ENCODE peak calls at places on chromosome 22, in five cellular contexts. One of them, this sample, is unnamed.

GRCh38 chr22:20166703-20167102 is 15.8 kb upstream of the CCDC188 start:
- DNase-seq in prostate gland: no peak
- DNase-seq in testis: no peak
- DNase-seq in A549: no peak
- DNase-seq in IMR-90: no peak
- DNase-seq in this sample: no peak

GRCh38 chr22:20439556-20439927 is 1.9 kb upstream of the SCARF2 start:
- DNase-seq in prostate gland: no peak
- DNase-seq in testis: no peak
- DNase-seq in A549: no peak
- DNase-seq in IMR-90: no peak
- DNase-seq in this sample: no peak

GRCh38 chr22:19122752-19123492 is 710 bp upstream of the DGCR2 start:
- DNase-seq in prostate gland: peak; percentile 19
- DNase-seq in testis: peak; percentile 43
- DNase-seq in A549: no peak
- DNase-seq in IMR-90: peak; percentile 5
- DNase-seq in this sample: peak; percentile 27

GRCh38 chr22:40627612-40628011 is 8.9 kb downstream of the MRTFA start:
- DNase-seq in prostate gland: no peak
- DNase-seq in testis: no peak
- DNase-seq in A549: no peak
- DNase-seq in IMR-90: no peak
- DNase-seq in this sample: no peak

GRCh38 chr22:46377566-46378498 is 42.3 kb downstream of the TRMU start:
- DNase-seq in prostate gland: no peak
- DNase-seq in testis: no peak
- DNase-seq in A549: peak; percentile 89
- DNase-seq in IMR-90: no peak
- DNase-seq in this sample: peak; percentile 79

GRCh38 chr22:28268845-28269244 is 349.8 kb upstream of the PITPNB start:
- DNase-seq in prostate gland: peak; percentile 5
- DNase-seq in testis: no peak
- DNase-seq in A549: no peak
- DNase-seq in IMR-90: no peak
- DNase-seq in this sample: no peak

GRCh38 chr22:47067911-47068654 is 305.6 kb downstream of the TBC1D22A start:
- DNase-seq in prostate gland: no peak
- DNase-seq in testis: no peak
- DNase-seq in A549: no peak
- DNase-seq in IMR-90: no peak
- DNase-seq in this sample: no peak

GRCh38 chr22:28604961-28605360 is 74.7 kb downstream of the TTC28 start:
- DNase-seq in prostate gland: no peak
- DNase-seq in testis: no peak
- DNase-seq in A549: no peak
- DNase-seq in IMR-90: peak; percentile 17
- DNase-seq in this sample: no peak

GRCh38 chr22:29102300-29102699 is 29.5 kb downstream of the KREMEN1 start:
- DNase-seq in prostate gland: no peak
- DNase-seq in testis: no peak
- DNase-seq in A549: no peak
- DNase-seq in IMR-90: no peak
- DNase-seq in this sample: no peak

GRCh38 chr22:20172038-20172613 is 21.3 kb upstream of the CCDC188 start:
- DNase-seq in prostate gland: no peak
- DNase-seq in testis: no peak
- DNase-seq in A549: no peak
- DNase-seq in IMR-90: no peak
- DNase-seq in this sample: no peak

GRCh38 chr22:17910561-17911311 is 113.6 kb downstream of the MICAL3 start:
- DNase-seq in prostate gland: peak; percentile 39
- DNase-seq in testis: peak; percentile 90
- DNase-seq in A549: peak; percentile 45
- DNase-seq in IMR-90: peak; percentile 91
- DNase-seq in this sample: peak; percentile 67

GRCh38 chr22:47564651-47565050 is 802.2 kb downstream of the TBC1D22A start:
- DNase-seq in prostate gland: no peak
- DNase-seq in testis: no peak
- DNase-seq in A549: no peak
- DNase-seq in IMR-90: no peak
- DNase-seq in this sample: no peak

GRCh38 chr22:23551385-23551784 is 28.7 kb downstream of the IGLL1 start:
- DNase-seq in prostate gland: no peak
- DNase-seq in testis: no peak
- DNase-seq in A549: no peak
- DNase-seq in IMR-90: no peak
- DNase-seq in this sample: no peak

GRCh38 chr22:28450109-28450508 is 229.5 kb downstream of the TTC28 start:
- DNase-seq in prostate gland: no peak
- DNase-seq in testis: no peak
- DNase-seq in A549: no peak
- DNase-seq in IMR-90: peak; percentile 9
- DNase-seq in this sample: no peak

GRCh38 chr22:37529652-37530345 is 10.6 kb upstream of the CARD10 start:
- DNase-seq in prostate gland: peak; percentile 42
- DNase-seq in testis: no peak
- DNase-seq in A549: no peak
- DNase-seq in IMR-90: no peak
- DNase-seq in this sample: no peak

GRCh38 chr22:37534445-37534844 is 15.2 kb upstream of the CARD10 start:
- DNase-seq in prostate gland: no peak
- DNase-seq in testis: no peak
- DNase-seq in A549: no peak
- DNase-seq in IMR-90: no peak
- DNase-seq in this sample: no peak

GRCh38 chr22:37535159-37535558 is 15.9 kb upstream of the CARD10 start:
- DNase-seq in prostate gland: no peak
- DNase-seq in testis: no peak
- DNase-seq in A549: no peak
- DNase-seq in IMR-90: no peak
- DNase-seq in this sample: no peak

GRCh38 chr22:37538590-37539357 is 19.6 kb upstream of the CARD10 start:
- DNase-seq in prostate gland: peak; percentile 89
- DNase-seq in testis: peak; percentile 95
- DNase-seq in A549: peak; percentile 91
- DNase-seq in IMR-90: peak; percentile 92
- DNase-seq in this sample: peak; percentile 70

GRCh38 chr22:37533995-37534394 is 14.8 kb upstream of the CARD10 start:
- DNase-seq in prostate gland: no peak
- DNase-seq in testis: no peak
- DNase-seq in A549: no peak
- DNase-seq in IMR-90: peak; percentile 88
- DNase-seq in this sample: no peak
- TF ChIP-seq POLR2A in prostate gland: no peak
- TF ChIP-seq POLR2A in testis: no peak
- TF ChIP-seq POLR2A in A549: no peak
- TF ChIP-seq POLR2A in IMR-90: no peak
- TF ChIP-seq POLR2A in this sample: no peak

DNA sequence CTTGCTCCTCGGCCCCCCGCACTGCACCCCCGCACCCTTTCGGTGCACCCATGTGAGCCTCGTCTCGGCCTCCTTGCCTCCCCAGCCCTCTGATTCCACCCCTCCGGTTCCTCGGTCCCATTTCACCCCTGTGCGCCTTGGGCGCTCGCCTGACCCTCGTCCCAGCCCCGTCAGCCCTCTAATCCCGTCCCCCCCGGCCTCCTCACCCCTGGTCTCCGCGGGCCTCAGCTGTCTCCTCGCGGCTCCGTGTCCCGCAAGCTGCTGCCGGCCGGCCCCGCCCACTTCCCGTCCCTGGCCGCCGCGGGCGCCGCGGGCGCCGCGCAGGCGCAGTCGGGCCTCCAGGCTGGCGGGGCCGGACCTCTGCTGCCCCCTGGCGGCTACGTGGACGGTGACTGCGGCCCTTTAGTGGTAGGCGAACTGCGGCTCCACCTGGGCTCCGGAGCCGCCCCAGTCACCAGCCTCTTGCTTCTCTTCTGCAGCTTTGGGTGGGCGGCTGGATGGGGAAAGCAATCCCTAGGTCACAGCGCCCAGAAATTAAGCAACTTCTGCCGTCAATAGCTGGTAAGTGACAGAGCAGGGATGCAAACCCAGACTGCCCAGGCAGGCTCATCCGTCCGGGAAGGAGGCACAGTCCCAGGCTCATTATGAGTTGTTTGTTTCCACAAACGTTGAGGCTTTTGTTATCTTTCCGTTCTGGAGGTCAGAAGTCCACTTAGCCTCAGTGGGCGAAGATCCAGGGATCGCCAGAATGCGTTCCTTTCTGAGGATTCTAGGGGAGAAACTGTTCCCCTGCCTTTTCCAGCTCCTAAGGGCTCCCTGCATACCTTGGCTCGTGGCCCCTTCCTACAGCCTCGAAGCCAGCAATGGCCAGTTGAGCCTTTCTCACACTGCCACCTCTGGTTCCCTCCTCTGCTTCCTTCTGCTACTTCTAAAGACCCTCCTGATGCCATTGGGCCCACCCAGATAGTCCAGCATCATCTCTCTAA is at the start of gene PPM1F:
- DNase-seq in prostate gland: peak; percentile 80
- DNase-seq in testis: peak; percentile 87
- DNase-seq in A549: peak; percentile 55
- DNase-seq in IMR-90: peak; percentile 55
- DNase-seq in this sample: peak; percentile 73
- TF ChIP-seq POLR2A in prostate gland: peak; percentile 52
- TF ChIP-seq POLR2A in testis: no peak
- TF ChIP-seq POLR2A in A549: peak; percentile 41
- TF ChIP-seq POLR2A in IMR-90: peak; percentile 16
- TF ChIP-seq POLR2A in this sample: peak; percentile 53

DNA sequence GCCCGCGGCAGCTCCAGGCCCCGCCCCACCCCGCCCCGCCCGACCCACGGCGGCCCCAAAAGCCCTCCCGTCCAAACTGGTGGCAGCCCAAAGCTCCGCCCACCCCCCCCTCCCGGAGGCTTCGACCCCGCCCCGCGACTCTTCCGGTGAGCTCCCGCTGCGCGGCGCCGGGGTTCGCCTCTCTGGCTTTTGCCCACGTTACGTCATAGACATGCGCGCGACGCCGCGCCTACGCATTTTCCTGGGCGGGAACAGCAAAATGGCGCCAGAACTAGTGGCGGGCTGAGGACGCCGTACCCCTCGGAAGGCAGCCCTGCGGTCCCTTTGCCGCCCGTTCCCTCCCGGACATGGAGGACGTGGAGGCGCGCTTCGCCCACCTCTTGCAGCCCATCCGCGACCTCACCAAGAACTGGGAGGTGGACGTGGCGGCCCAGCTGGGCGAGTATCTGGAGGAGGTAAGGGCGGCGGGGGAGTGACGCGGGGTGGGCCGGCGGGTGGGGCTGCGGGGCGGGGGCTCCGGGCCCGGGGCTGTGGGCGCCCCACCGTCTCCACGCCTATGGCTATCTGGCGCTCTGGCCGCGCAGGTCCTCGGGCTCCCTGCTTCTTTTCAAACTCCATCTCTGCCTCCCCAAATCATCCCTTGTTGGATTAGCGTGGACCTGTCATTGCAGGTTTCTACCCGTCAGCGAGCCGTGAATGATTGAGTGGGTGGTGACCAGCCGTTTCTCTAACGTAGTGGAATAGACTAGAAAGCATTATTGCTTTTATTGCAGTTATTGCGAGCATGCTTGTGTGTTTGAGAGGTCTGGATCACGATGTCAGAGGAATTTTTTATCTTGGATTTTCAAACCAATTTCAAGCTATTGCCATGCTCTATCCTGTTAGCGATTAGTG is at the start of gene NCAPH2:
- DNase-seq in prostate gland: peak; percentile 95
- DNase-seq in testis: peak; percentile 96
- DNase-seq in A549: peak; percentile 94
- DNase-seq in IMR-90: peak; percentile 95
- DNase-seq in this sample: peak; percentile 90
- TF ChIP-seq POLR2A in prostate gland: peak; percentile 79
- TF ChIP-seq POLR2A in testis: peak; percentile 31
- TF ChIP-seq POLR2A in A549: peak; percentile 61
- TF ChIP-seq POLR2A in IMR-90: peak; percentile 57
- TF ChIP-seq POLR2A in this sample: peak; percentile 66

GRCh38 chr22:45314054-45314721 is 4.5 kb downstream of the FAM118A start:
- DNase-seq in prostate gland: no peak
- DNase-seq in testis: no peak
- DNase-seq in A549: no peak
- DNase-seq in IMR-90: no peak
- DNase-seq in this sample: no peak
- TF ChIP-seq POLR2A in prostate gland: no peak
- TF ChIP-seq POLR2A in testis: no peak
- TF ChIP-seq POLR2A in A549: no peak
- TF ChIP-seq POLR2A in IMR-90: no peak
- TF ChIP-seq POLR2A in this sample: no peak

GRCh38 chr22:42651134-42651533 is 1.9 kb upstream of the CYB5R3 start:
- DNase-seq in prostate gland: no peak
- DNase-seq in testis: no peak
- DNase-seq in A549: peak; percentile 49
- DNase-seq in IMR-90: peak; percentile 69
- DNase-seq in this sample: peak; percentile 75

GRCh38 chr22:42646569-42647525 is 2.3 kb downstream of the CYB5R3 start:
- DNase-seq in prostate gland: peak; percentile 88
- DNase-seq in testis: peak; percentile 84
- DNase-seq in A549: no peak
- DNase-seq in IMR-90: no peak
- DNase-seq in this sample: no peak

GRCh38 chr22:42648368-42649260 is 578 bp downstream of the CYB5R3 start:
- DNase-seq in prostate gland: peak; percentile 46
- DNase-seq in testis: peak; percentile 44
- DNase-seq in A549: peak; percentile 43
- DNase-seq in IMR-90: no peak
- DNase-seq in this sample: peak; percentile 63

GRCh38 chr22:42648017-42648367 is 1.2 kb downstream of the CYB5R3 start:
- DNase-seq in prostate gland: no peak
- DNase-seq in testis: no peak
- DNase-seq in A549: no peak
- DNase-seq in IMR-90: no peak
- DNase-seq in this sample: no peak

DNA sequence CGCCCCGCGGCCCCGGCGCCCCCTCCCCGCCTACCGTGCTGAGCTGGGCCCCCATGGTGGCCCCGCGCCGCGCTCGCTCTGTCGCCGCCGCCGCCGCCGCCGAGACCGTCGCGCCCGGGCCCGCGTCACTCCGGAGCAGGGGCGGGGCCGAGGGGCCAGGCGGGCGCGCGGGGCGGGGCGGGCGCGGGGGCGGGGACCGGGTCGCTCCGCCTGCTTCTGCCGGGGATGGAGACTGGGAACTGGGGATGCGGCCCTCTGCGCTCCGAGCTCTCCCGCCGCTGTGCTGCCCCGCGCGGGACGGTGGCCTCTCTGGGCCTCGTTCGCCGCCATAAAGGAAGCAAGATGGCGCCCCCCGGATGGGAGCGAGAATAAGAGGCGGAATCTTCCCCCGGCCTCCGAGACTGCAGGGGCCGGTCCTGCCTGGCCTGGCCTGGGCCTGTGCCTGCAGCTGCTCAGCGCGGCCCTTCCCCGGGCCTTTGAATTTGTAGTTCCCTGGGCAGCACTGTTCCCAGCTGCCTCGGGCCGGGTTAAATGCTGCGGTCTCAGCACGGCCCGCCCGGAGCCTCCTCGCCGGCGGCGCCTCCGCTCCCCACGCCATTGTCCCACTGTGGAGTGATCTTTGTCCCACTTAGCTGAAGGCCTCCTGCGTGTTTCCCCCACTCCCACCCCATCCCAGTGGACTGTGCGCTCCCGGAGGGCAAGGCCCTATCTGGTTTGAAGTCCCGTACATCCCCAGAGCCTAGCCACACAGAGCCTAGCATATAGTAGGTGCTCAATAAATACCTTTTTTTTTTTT is at the start of gene CYB5R3:
- DNase-seq in prostate gland: peak; percentile 78
- DNase-seq in testis: peak; percentile 88
- DNase-seq in A549: peak; percentile 83
- DNase-seq in IMR-90: peak; percentile 73
- DNase-seq in this sample: peak; percentile 74
- TF ChIP-seq POLR2A in prostate gland: peak; percentile 64
- TF ChIP-seq POLR2A in testis: peak; percentile 30
- TF ChIP-seq POLR2A in A549: no peak
- TF ChIP-seq POLR2A in IMR-90: no peak
- TF ChIP-seq POLR2A in this sample: peak; percentile 66